ENCODE peak calls at places on chromosomes 13 and 19, in ten cellular contexts. One of them, this sample, is unnamed.

GRCh38 chr13:30892966-30893365 is 13.1 kb upstream of the MEDAG start:
- DNase-seq in tibial artery: peak; percentile 79
- DNase-seq in colonic mucosa: no peak
- DNase-seq in uterus: peak; percentile 78
- DNase-seq in MM.1S: no peak
- DNase-seq in stomach: no peak
- DNase-seq in lower leg skin: peak; percentile 65
- DNase-seq in choroid plexus epithelial cell: peak; percentile 85
- DNase-seq in heart right ventricle: peak; percentile 57
- DNase-seq in left ventricle myocardium inferior: no peak
- DNase-seq in this sample: peak; percentile 56

GRCh38 chr19:30350995-30351394 is 21.2 kb upstream of the ZNF536 start:
- DNase-seq in tibial artery: no peak
- DNase-seq in colonic mucosa: no peak
- DNase-seq in uterus: no peak
- DNase-seq in MM.1S: no peak
- DNase-seq in stomach: no peak
- DNase-seq in lower leg skin: no peak
- DNase-seq in choroid plexus epithelial cell: no peak
- DNase-seq in heart right ventricle: no peak
- DNase-seq in left ventricle myocardium inferior: no peak
- DNase-seq in this sample: no peak

GRCh38 chr19:38849147-38849745 is 540 bp downstream of the HNRNPL start:
- DNase-seq in tibial artery: peak; percentile 94
- DNase-seq in colonic mucosa: peak; percentile 98
- DNase-seq in uterus: peak; percentile 98
- DNase-seq in MM.1S: peak; percentile 97
- DNase-seq in stomach: peak; percentile 97
- DNase-seq in lower leg skin: peak; percentile 93
- DNase-seq in choroid plexus epithelial cell: peak; percentile 96
- DNase-seq in heart right ventricle: peak; percentile 98
- DNase-seq in left ventricle myocardium inferior: peak; percentile 97
- DNase-seq in this sample: peak; percentile 96

GRCh38 chr19:35882074-35882832 is 13.9 kb downstream of the APLP1 start:
- DNase-seq in tibial artery: no peak
- DNase-seq in colonic mucosa: peak; percentile 62
- DNase-seq in uterus: no peak
- DNase-seq in MM.1S: peak; percentile 51
- DNase-seq in stomach: no peak
- DNase-seq in lower leg skin: peak; percentile 54
- DNase-seq in choroid plexus epithelial cell: peak; percentile 92
- DNase-seq in heart right ventricle: no peak
- DNase-seq in left ventricle myocardium inferior: no peak
- DNase-seq in this sample: peak; percentile 84

GRCh38 chr13:76965759-76966421 is 17.6 kb downstream of the ACOD1 start:
- DNase-seq in tibial artery: peak; percentile 69
- DNase-seq in colonic mucosa: peak; percentile 29
- DNase-seq in uterus: peak; percentile 33
- DNase-seq in MM.1S: no peak
- DNase-seq in stomach: peak; percentile 33
- DNase-seq in lower leg skin: peak; percentile 31
- DNase-seq in choroid plexus epithelial cell: peak; percentile 93
- DNase-seq in heart right ventricle: peak; percentile 50
- DNase-seq in left ventricle myocardium inferior: peak; percentile 55
- DNase-seq in this sample: peak; percentile 82

GRCh38 chr19:56837492-56837891 is 3.0 kb downstream of the PEG3 start:
- DNase-seq in tibial artery: peak; percentile 71
- DNase-seq in colonic mucosa: peak; percentile 27
- DNase-seq in uterus: peak; percentile 79
- DNase-seq in MM.1S: no peak
- DNase-seq in stomach: peak; percentile 31
- DNase-seq in lower leg skin: peak; percentile 41
- DNase-seq in choroid plexus epithelial cell: peak; percentile 22
- DNase-seq in heart right ventricle: peak; percentile 76
- DNase-seq in left ventricle myocardium inferior: peak; percentile 75
- DNase-seq in this sample: peak; percentile 10

GRCh38 chr13:27182844-27183497 is 11.4 kb upstream of the USP12 start:
- DNase-seq in tibial artery: peak; percentile 75
- DNase-seq in colonic mucosa: peak; percentile 19
- DNase-seq in uterus: no peak
- DNase-seq in MM.1S: no peak
- DNase-seq in stomach: peak; percentile 43
- DNase-seq in lower leg skin: peak; percentile 48
- DNase-seq in choroid plexus epithelial cell: peak; percentile 56
- DNase-seq in heart right ventricle: peak; percentile 41
- DNase-seq in left ventricle myocardium inferior: peak; percentile 58
- DNase-seq in this sample: peak; percentile 77

GRCh38 chr19:55986487-55986886 is at the start of gene NLRP5:
- DNase-seq in tibial artery: no peak
- DNase-seq in colonic mucosa: no peak
- DNase-seq in uterus: no peak
- DNase-seq in MM.1S: peak; percentile 83
- DNase-seq in stomach: no peak
- DNase-seq in lower leg skin: no peak
- DNase-seq in choroid plexus epithelial cell: no peak
- DNase-seq in heart right ventricle: no peak
- DNase-seq in left ventricle myocardium inferior: no peak
- DNase-seq in this sample: no peak

GRCh38 chr19:10603084-10603872 is 16.2 kb upstream of the AP1M2 start:
- DNase-seq in tibial artery: peak; percentile 55
- DNase-seq in colonic mucosa: peak; percentile 53
- DNase-seq in uterus: peak; percentile 27
- DNase-seq in MM.1S: no peak
- DNase-seq in stomach: peak; percentile 57
- DNase-seq in lower leg skin: no peak
- DNase-seq in choroid plexus epithelial cell: peak; percentile 18
- DNase-seq in heart right ventricle: peak; percentile 34
- DNase-seq in left ventricle myocardium inferior: peak; percentile 39
- DNase-seq in this sample: no peak

GRCh38 chr19:56142087-56142787 is 1.1 kb downstream of the ZNF444 start:
- DNase-seq in tibial artery: no peak
- DNase-seq in colonic mucosa: peak; percentile 80
- DNase-seq in uterus: no peak
- DNase-seq in MM.1S: no peak
- DNase-seq in stomach: peak; percentile 84
- DNase-seq in lower leg skin: no peak
- DNase-seq in choroid plexus epithelial cell: no peak
- DNase-seq in heart right ventricle: no peak
- DNase-seq in left ventricle myocardium inferior: no peak
- DNase-seq in this sample: no peak

GRCh38 chr13:111216166-111216960 is 101.3 kb downstream of the ARHGEF7 start:
- DNase-seq in tibial artery: no peak
- DNase-seq in colonic mucosa: peak; percentile 33
- DNase-seq in uterus: no peak
- DNase-seq in MM.1S: no peak
- DNase-seq in stomach: peak; percentile 39
- DNase-seq in lower leg skin: no peak
- DNase-seq in choroid plexus epithelial cell: peak; percentile 47
- DNase-seq in heart right ventricle: no peak
- DNase-seq in left ventricle myocardium inferior: no peak
- DNase-seq in this sample: peak; percentile 41

GRCh38 chr13:41494202-41494601 is 36.9 kb downstream of the RGCC start:
- DNase-seq in tibial artery: no peak
- DNase-seq in colonic mucosa: no peak
- DNase-seq in uterus: no peak
- DNase-seq in MM.1S: no peak
- DNase-seq in stomach: no peak
- DNase-seq in lower leg skin: no peak
- DNase-seq in choroid plexus epithelial cell: no peak
- DNase-seq in heart right ventricle: peak; percentile 46
- DNase-seq in left ventricle myocardium inferior: peak; percentile 60
- DNase-seq in this sample: no peak

GRCh38 chr13:96850538-96850937 is 143.7 kb downstream of the OXGR1 start:
- DNase-seq in tibial artery: no peak
- DNase-seq in colonic mucosa: no peak
- DNase-seq in uterus: no peak
- DNase-seq in MM.1S: no peak
- DNase-seq in stomach: no peak
- DNase-seq in lower leg skin: no peak
- DNase-seq in choroid plexus epithelial cell: no peak
- DNase-seq in heart right ventricle: no peak
- DNase-seq in left ventricle myocardium inferior: no peak
- DNase-seq in this sample: no peak

GRCh38 chr19:45591004-45591637 is 6.5 kb upstream of the OPA3 start:
- DNase-seq in tibial artery: no peak
- DNase-seq in colonic mucosa: peak; percentile 68
- DNase-seq in uterus: no peak
- DNase-seq in MM.1S: peak; percentile 61
- DNase-seq in stomach: peak; percentile 77
- DNase-seq in lower leg skin: no peak
- DNase-seq in choroid plexus epithelial cell: peak; percentile 33
- DNase-seq in heart right ventricle: no peak
- DNase-seq in left ventricle myocardium inferior: no peak
- DNase-seq in this sample: peak; percentile 55
- TF ChIP-seq CTCF in tibial artery: no peak
- TF ChIP-seq CTCF in colonic mucosa: peak; percentile 38
- TF ChIP-seq CTCF in uterus: peak; percentile 10
- TF ChIP-seq CTCF in MM.1S: peak; percentile 71
- TF ChIP-seq CTCF in stomach: peak; percentile 48
- TF ChIP-seq CTCF in lower leg skin: no peak
- TF ChIP-seq CTCF in choroid plexus epithelial cell: peak; percentile 45
- TF ChIP-seq CTCF in heart right ventricle: no peak
- TF ChIP-seq CTCF in left ventricle myocardium inferior: no peak
- TF ChIP-seq CTCF in this sample: peak; percentile 47

DNA sequence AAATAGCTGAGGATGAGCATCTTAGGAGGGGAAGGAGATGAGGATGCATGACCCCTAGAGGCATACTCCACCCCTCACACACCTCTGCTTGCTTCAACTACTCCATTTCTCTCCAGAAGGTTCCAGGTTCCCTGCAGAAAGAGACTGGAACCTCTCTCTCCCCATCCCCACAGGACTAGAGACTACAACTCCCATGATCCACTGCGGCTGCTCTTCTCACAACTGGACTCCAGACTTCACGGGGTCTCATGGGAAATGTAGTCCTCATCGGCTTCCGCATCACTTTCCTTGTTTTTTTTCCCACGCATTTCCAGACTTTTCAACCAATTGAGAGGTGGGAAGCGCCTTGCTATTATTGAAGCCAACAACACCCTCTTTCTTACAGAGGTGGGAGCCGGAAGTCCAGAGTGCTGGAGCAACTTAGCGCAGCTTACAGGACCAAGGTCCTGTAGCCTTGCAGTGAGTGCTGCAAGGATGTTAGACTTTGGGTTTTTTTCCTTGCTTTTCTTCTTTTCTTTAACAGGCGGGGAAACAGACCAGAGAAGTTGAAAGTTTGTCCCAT is 13.9 kb upstream of the CACNG6 start:
- DNase-seq in tibial artery: peak; percentile 83
- DNase-seq in colonic mucosa: peak; percentile 81
- DNase-seq in uterus: peak; percentile 58
- DNase-seq in MM.1S: peak; percentile 42
- DNase-seq in stomach: peak; percentile 69
- DNase-seq in lower leg skin: peak; percentile 82
- DNase-seq in choroid plexus epithelial cell: peak; percentile 93
- DNase-seq in heart right ventricle: peak; percentile 44
- DNase-seq in left ventricle myocardium inferior: peak; percentile 61
- DNase-seq in this sample: peak; percentile 90
- H3K4me3 ChIP-seq in tibial artery: peak overlapping the region; percentile 43
- H3K4me3 ChIP-seq in colonic mucosa: peak overlapping the region; percentile 3
- H3K4me3 ChIP-seq in uterus: no peak overlapping the region
- H3K4me3 ChIP-seq in MM.1S: no peak overlapping the region
- H3K4me3 ChIP-seq in stomach: peak overlapping the region; percentile 11
- H3K4me3 ChIP-seq in lower leg skin: no peak overlapping the region
- H3K4me3 ChIP-seq in choroid plexus epithelial cell: peak overlapping the region; percentile 58
- H3K4me3 ChIP-seq in heart right ventricle: peak overlapping the region; percentile 43
- H3K4me3 ChIP-seq in left ventricle myocardium inferior: peak overlapping the region; percentile 54
- H3K4me3 ChIP-seq in this sample: peak overlapping the region; percentile 57

GRCh38 chr13:99827011-99827410 is 144.6 kb downstream of the ZIC5 start:
- DNase-seq in tibial artery: no peak
- DNase-seq in colonic mucosa: no peak
- DNase-seq in uterus: no peak
- DNase-seq in MM.1S: no peak
- DNase-seq in stomach: no peak
- DNase-seq in lower leg skin: no peak
- DNase-seq in choroid plexus epithelial cell: no peak
- DNase-seq in heart right ventricle: no peak
- DNase-seq in left ventricle myocardium inferior: no peak
- DNase-seq in this sample: no peak

GRCh38 chr13:99829593-99830239 is 141.9 kb downstream of the ZIC5 start:
- DNase-seq in tibial artery: no peak
- DNase-seq in colonic mucosa: no peak
- DNase-seq in uterus: no peak
- DNase-seq in MM.1S: no peak
- DNase-seq in stomach: no peak
- DNase-seq in lower leg skin: no peak
- DNase-seq in choroid plexus epithelial cell: no peak
- DNase-seq in heart right ventricle: no peak
- DNase-seq in left ventricle myocardium inferior: no peak
- DNase-seq in this sample: no peak

GRCh38 chr13:99829156-99829555 is 142.4 kb downstream of the ZIC5 start:
- DNase-seq in tibial artery: no peak
- DNase-seq in colonic mucosa: no peak
- DNase-seq in uterus: no peak
- DNase-seq in MM.1S: no peak
- DNase-seq in stomach: no peak
- DNase-seq in lower leg skin: no peak
- DNase-seq in choroid plexus epithelial cell: no peak
- DNase-seq in heart right ventricle: no peak
- DNase-seq in left ventricle myocardium inferior: no peak
- DNase-seq in this sample: no peak

GRCh38 chr13:99830931-99831330 is 140.6 kb downstream of the ZIC5 start:
- DNase-seq in tibial artery: no peak
- DNase-seq in colonic mucosa: no peak
- DNase-seq in uterus: no peak
- DNase-seq in MM.1S: no peak
- DNase-seq in stomach: no peak
- DNase-seq in lower leg skin: no peak
- DNase-seq in choroid plexus epithelial cell: peak; percentile 4
- DNase-seq in heart right ventricle: no peak
- DNase-seq in left ventricle myocardium inferior: no peak
- DNase-seq in this sample: no peak

DNA sequence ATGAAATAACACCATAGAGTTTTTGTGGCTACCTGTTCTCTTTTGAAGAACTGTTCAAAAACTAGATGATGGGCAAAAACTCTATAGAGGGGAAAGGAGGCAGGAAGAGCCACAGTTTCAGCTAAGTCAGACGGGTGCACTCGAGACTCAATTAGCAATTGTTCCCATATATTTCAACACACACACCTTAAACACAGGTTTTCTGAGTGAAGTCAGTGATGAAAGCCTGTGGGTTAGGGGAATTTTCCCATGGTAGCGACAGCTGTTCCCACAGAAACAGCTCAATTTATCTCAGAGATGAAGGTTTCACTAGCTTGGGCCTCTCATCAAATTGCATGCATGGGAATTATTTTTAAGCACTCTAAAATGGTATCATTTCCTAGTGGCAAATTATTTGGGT is 143.5 kb downstream of the ZIC5 start:
- DNase-seq in tibial artery: no peak
- DNase-seq in colonic mucosa: no peak
- DNase-seq in uterus: no peak
- DNase-seq in MM.1S: no peak
- DNase-seq in stomach: no peak
- DNase-seq in lower leg skin: no peak
- DNase-seq in choroid plexus epithelial cell: no peak
- DNase-seq in heart right ventricle: no peak
- DNase-seq in left ventricle myocardium inferior: no peak
- DNase-seq in this sample: no peak
- TF ChIP-seq CTCF in tibial artery: no peak
- TF ChIP-seq CTCF in colonic mucosa: no peak
- TF ChIP-seq CTCF in uterus: no peak
- TF ChIP-seq CTCF in MM.1S: no peak
- TF ChIP-seq CTCF in stomach: no peak
- TF ChIP-seq CTCF in lower leg skin: no peak
- TF ChIP-seq CTCF in choroid plexus epithelial cell: no peak
- TF ChIP-seq CTCF in heart right ventricle: no peak
- TF ChIP-seq CTCF in left ventricle myocardium inferior: no peak
- TF ChIP-seq CTCF in this sample: no peak

GRCh38 chr19:47848871-47849473 is 10.1 kb upstream of the TPRX2 start:
- DNase-seq in tibial artery: no peak
- DNase-seq in colonic mucosa: peak; percentile 24
- DNase-seq in uterus: no peak
- DNase-seq in MM.1S: no peak
- DNase-seq in stomach: no peak
- DNase-seq in lower leg skin: no peak
- DNase-seq in choroid plexus epithelial cell: peak; percentile 29
- DNase-seq in heart right ventricle: peak; percentile 19
- DNase-seq in left ventricle myocardium inferior: no peak
- DNase-seq in this sample: peak; percentile 20
- H3K4me3 ChIP-seq in tibial artery: no peak overlapping the region
- H3K4me3 ChIP-seq in colonic mucosa: no peak overlapping the region
- H3K4me3 ChIP-seq in uterus: no peak overlapping the region
- H3K4me3 ChIP-seq in MM.1S: no peak overlapping the region
- H3K4me3 ChIP-seq in stomach: no peak overlapping the region
- H3K4me3 ChIP-seq in lower leg skin: no peak overlapping the region
- H3K4me3 ChIP-seq in choroid plexus epithelial cell: no peak overlapping the region
- H3K4me3 ChIP-seq in heart right ventricle: no peak overlapping the region
- H3K4me3 ChIP-seq in left ventricle myocardium inferior: no peak overlapping the region
- H3K4me3 ChIP-seq in this sample: no peak overlapping the region

This sample was measured in fibroblast of villous mesenchyme.